ENCODE peak calls at places on chromosomes 3 and 15, in ten cellular contexts. E, A, S, T, F, U, I, L, K and C are unnamed samples.

GRCh38 chr3:111594205-111594604 is 941 bp downstream of the ZBED2 start:
- DNase-seq in A (peak; percentile 23), T (no peak), I (no peak), K (no peak), L (no peak), F (no peak), E (peak; percentile 17), S (no peak), U (peak; percentile 89), C (peak; percentile 80)

GRCh38 chr3:188296761-188297689 is 143.1 kb downstream of the LPP start:
- DNase-seq in L (no peak), S (peak; percentile 75), K (peak; percentile 17), F (peak; percentile 58), T (peak; percentile 59), A (peak; percentile 95), I (no peak), U (peak; percentile 87), E (peak; percentile 84), C (peak; percentile 74)

GRCh38 chr3:58664611-58665010 is 2.0 kb downstream of the FAM3D start:
- DNase-seq in U (no peak), T (no peak), A (no peak), I (no peak), K (no peak), S (peak; percentile 19), L (no peak), E (no peak), F (no peak), C (no peak)

GRCh38 chr3:3531476-3531875 is 267.8 kb upstream of the LRRN1 start:
- DNase-seq in F (no peak), I (no peak), L (no peak), K (no peak), T (no peak), U (no peak), S (no peak), E (no peak), A (no peak), C (no peak)

GRCh38 chr3:73490453-73491311 is 134.1 kb downstream of the PDZRN3 start:
- DNase-seq in T (peak; percentile 59), E (peak; percentile 54), L (peak; percentile 60), U (no peak), F (no peak), I (peak; percentile 41), A (peak; percentile 65), S (no peak), K (no peak), C (peak; percentile 50)

GRCh38 chr15:25397110-25397509 is 41.7 kb downstream of the UBE3A start:
- DNase-seq in T (no peak), E (no peak), L (no peak), K (no peak), I (no peak), A (peak; percentile 25), S (no peak), F (no peak), U (peak; percentile 8), C (no peak)

GRCh38 chr15:66085128-66085527 is 168.4 kb downstream of the MEGF11 start:
- DNase-seq in E (no peak), F (no peak), S (no peak), L (no peak), T (no peak), K (no peak), A (no peak), U (no peak), I (no peak), C (no peak)

GRCh38 chr3:47443611-47443995 is 32.1 kb downstream of the SCAP start:
- DNase-seq in K (peak; percentile 59), I (no peak), E (no peak), S (no peak), T (no peak), F (peak; percentile 82), U (peak; percentile 86), L (peak; percentile 53), A (no peak), C (no peak)

GRCh38 chr3:13873818-13874217 is 6.1 kb downstream of the WNT7A start:
- DNase-seq in S (no peak), F (no peak), I (no peak), K (no peak), L (no peak), E (no peak), U (no peak), A (no peak), T (no peak), C (no peak)

GRCh38 chr15:32718822-32719716 is 1.3 kb downstream of the GREM1 start:
- DNase-seq in I (no peak), F (peak; percentile 19), E (peak; percentile 26), T (no peak), U (peak; percentile 24), L (peak; percentile 43), A (no peak), S (no peak), K (peak; percentile 17), C (peak; percentile 50)

GRCh38 chr3:161096771-161097367 is 8.3 kb downstream of the B3GALNT1 start:
- DNase-seq in E (no peak), S (no peak), A (no peak), L (peak; percentile 34), I (no peak), T (no peak), U (peak; percentile 44), F (no peak), K (no peak), C (no peak)

GRCh38 chr3:181454451-181455027 is 257.2 kb upstream of the SOX2 start:
- DNase-seq in I (no peak), U (no peak), F (no peak), K (no peak), L (no peak), E (no peak), S (no peak), T (no peak), A (no peak), C (no peak)

GRCh38 chr3:188635258-188636038 is 481.5 kb downstream of the LPP start:
- DNase-seq in A (peak; percentile 69), F (no peak), K (no peak), T (no peak), I (no peak), L (no peak), S (no peak), U (peak; percentile 29), E (peak; percentile 75), C (peak; percentile 33)

GRCh38 chr3:191702121-191702520 is 241.2 kb downstream of the PYDC2 start:
- DNase-seq in U (no peak), F (no peak), L (no peak), T (no peak), K (no peak), I (no peak), S (no peak), E (no peak), A (no peak), C (no peak)
- TF ChIP-seq CTCF in U (no peak), F (no peak), L (no peak), T (no peak), K (no peak), I (no peak), S (no peak), E (no peak), A (no peak), C (no peak)

DNA sequence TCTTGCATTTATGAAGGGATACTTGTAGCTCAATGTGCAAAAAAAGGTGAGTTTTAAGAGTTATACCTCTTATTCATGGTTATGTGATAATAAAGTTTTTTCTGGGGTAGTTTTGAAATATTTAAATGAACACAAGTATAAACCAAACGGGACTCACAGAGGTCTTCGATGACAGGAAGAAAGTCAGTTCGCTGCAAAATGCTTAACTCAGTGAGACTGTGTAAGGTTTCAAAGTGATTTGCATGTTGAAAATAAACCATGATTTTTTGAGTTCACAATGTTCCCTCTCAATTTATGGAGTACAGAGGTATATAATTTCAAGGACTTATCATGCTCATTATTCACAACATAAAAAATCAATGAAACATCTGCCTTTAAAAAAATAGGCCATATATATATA is 36.3 kb upstream of the MYH15 start:
- DNase-seq in A (no peak), F (no peak), E (no peak), U (no peak), T (no peak), K (no peak), I (no peak), L (no peak), S (no peak), C (no peak)
- H3K4me3 ChIP-seq in A (no peak overlapping the region), F (no peak overlapping the region), E (peak overlapping the region; percentile 11), U (no peak overlapping the region), T (peak overlapping the region; percentile 35), K (no peak overlapping the region), I (no peak overlapping the region), L (no peak overlapping the region), S (peak overlapping the region; percentile 5), C (no peak overlapping the region)

DNA sequence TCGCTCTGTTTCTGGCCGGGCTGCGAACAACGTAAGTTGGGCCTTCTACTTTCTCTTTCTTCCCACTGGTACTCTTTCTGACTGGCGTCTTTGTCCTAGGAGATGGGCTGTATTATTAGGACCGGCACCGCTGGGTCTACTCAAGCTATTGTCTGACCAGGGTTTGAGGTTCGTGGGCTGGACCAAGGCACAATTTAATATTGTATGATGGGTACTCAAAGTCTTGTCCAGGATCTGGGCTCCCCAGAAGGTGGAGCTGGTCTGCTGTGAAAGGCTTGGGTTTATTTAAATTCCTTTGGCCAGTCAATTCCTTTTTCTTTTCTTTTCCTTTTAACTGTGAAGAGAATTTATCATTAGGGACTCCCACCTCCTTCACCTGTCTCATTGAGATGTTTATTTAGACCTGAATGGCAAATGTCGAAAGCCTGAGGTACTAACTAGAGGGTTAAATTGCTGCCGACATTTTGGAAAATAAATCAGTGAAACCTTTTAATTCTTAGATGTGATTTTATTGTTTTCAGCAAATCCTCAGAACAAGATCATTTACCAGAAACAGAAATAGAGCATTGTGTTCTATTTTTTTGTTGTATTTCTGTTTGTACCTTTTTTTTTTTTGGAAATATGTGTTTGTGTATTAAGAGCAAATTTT is 410 bp downstream of the LRRC49 start:
- DNase-seq in K (peak; percentile 35), U (peak; percentile 71), F (peak; percentile 63), T (peak; percentile 24), I (no peak), E (peak; percentile 80), A (peak; percentile 83), S (no peak), L (no peak), C (peak; percentile 66)
- TF ChIP-seq CTCF in K (peak; percentile 29), U (peak; percentile 76), F (peak; percentile 71), T (peak; percentile 25), I (peak; percentile 30), E (peak; percentile 72), A (peak; percentile 74), S (no peak), L (peak; percentile 29), C (peak; percentile 68)

DNA sequence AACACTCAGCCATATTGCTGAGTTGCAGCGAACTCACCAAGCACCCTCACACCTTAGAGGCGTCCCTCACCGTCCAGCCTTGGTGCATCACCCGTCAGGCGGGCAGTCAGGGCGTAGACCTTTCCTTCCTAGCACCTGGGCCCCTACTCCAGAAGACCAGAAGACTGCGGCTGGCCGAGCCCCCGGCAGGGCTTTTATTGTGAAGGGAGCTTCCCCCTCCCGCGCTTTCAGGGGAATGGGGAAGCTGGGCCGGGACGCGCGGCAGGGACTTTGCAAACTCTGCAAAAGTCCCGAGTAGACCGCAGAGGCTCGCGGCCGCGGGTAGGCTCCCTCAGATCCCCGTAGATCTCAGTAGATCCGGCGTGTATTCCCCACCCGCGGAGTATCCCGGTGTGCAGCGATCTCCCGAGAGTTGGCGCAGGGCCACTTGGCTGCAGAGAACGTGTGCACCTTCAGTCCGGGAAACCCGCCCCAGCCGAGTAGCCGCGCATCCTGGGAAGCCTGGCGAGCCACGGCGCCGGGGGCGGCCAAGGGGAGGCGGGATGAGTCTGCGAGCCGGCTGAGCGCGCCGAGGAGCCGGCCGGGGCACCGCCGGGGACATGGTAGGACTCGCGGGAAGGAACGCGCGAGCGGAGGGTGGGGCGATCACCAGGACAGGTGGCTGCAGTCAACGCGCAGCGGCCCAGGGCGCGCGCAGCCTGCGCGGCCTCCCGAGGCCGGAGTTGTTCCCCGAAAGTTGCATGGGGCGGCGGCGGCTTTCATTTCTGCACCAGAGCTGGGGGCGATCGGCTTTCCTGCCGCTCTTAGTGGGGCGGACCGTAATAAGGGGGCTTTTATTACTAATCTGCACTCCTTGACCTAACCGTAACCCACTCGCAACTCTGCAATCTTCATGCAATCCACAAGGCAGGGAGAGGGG is at the start of gene GASK1A:
- DNase-seq in I (peak; percentile 78), F (peak; percentile 58), L (peak; percentile 33), A (no peak), K (peak; percentile 37), E (no peak), S (peak; percentile 84), T (peak; percentile 35), U (peak; percentile 31), C (peak; percentile 43)
- H3K4me3 ChIP-seq in I (peak within 1 kb of the TSS; percentile 74), F (peak within 1 kb of the TSS; percentile 57), L (peak within 1 kb of the TSS; percentile 78), A (peak within 1 kb of the TSS; percentile 28), K (peak within 1 kb of the TSS; percentile 37), E (peak within 1 kb of the TSS; percentile 57), S (peak within 1 kb of the TSS; percentile 83), T (peak within 1 kb of the TSS; percentile 61), U (peak within 1 kb of the TSS; percentile 26), C (peak within 1 kb of the TSS; percentile 36)